ENCODE peak calls at places on chromosomes 5 and 9, in six cellular contexts. One of them, this sample, is unnamed.

GRCh38 chr9:115494958-115495690 is 377.2 kb upstream of the TNC start:
- DNase-seq in astrocyte of the spinal cord: no peak
- DNase-seq in pancreas: no peak
- DNase-seq in astrocyte: no peak
- DNase-seq in psoas muscle: no peak
- DNase-seq in neural crest cell: no peak
- DNase-seq in this sample: no peak

GRCh38 chr5:144332265-144332664 is 161.6 kb downstream of the KCTD16 start:
- DNase-seq in psoas muscle: no peak
- DNase-seq in neural crest cell: no peak
- DNase-seq in pancreas: peak; percentile 15
- DNase-seq in astrocyte of the spinal cord: no peak
- DNase-seq in astrocyte: no peak
- DNase-seq in this sample: peak; percentile 18

GRCh38 chr9:20884985-20885593 is 146.4 kb downstream of the HACD4 start:
- DNase-seq in astrocyte of the spinal cord: peak; percentile 45
- DNase-seq in neural crest cell: peak; percentile 48
- DNase-seq in pancreas: peak; percentile 44
- DNase-seq in astrocyte: peak; percentile 11
- DNase-seq in psoas muscle: peak; percentile 64
- DNase-seq in this sample: peak; percentile 58

GRCh38 chr5:156479864-156480263 is 152.9 kb downstream of the SGCD start:
- DNase-seq in neural crest cell: no peak
- DNase-seq in astrocyte of the spinal cord: peak; percentile 68
- DNase-seq in pancreas: no peak
- DNase-seq in psoas muscle: peak; percentile 66
- DNase-seq in astrocyte: no peak
- DNase-seq in this sample: no peak

GRCh38 chr5:171736976-171737848 is 48.4 kb upstream of the SMIM23 start:
- DNase-seq in astrocyte of the spinal cord: no peak
- DNase-seq in neural crest cell: no peak
- DNase-seq in psoas muscle: peak; percentile 75
- DNase-seq in pancreas: peak; percentile 45
- DNase-seq in astrocyte: peak; percentile 3
- DNase-seq in this sample: no peak

GRCh38 chr5:2166979-2167377 is 284.3 kb upstream of the IRX4 start:
- DNase-seq in psoas muscle: no peak
- DNase-seq in neural crest cell: no peak
- DNase-seq in astrocyte: no peak
- DNase-seq in astrocyte of the spinal cord: no peak
- DNase-seq in pancreas: no peak
- DNase-seq in this sample: no peak

GRCh38 chr9:110048976-110049698 is 158.8 kb downstream of the C9orf152 start:
- DNase-seq in neural crest cell: peak; percentile 21
- DNase-seq in psoas muscle: no peak
- DNase-seq in astrocyte: no peak
- DNase-seq in pancreas: no peak
- DNase-seq in astrocyte of the spinal cord: peak; percentile 45
- DNase-seq in this sample: peak; percentile 26

GRCh38 chr9:105860526-105860925 is 166.2 kb downstream of the TMEM38B start:
- DNase-seq in astrocyte of the spinal cord: no peak
- DNase-seq in neural crest cell: no peak
- DNase-seq in psoas muscle: no peak
- DNase-seq in astrocyte: no peak
- DNase-seq in pancreas: no peak
- DNase-seq in this sample: no peak

GRCh38 chr5:23740029-23740428 is 232.6 kb downstream of the PRDM9 start:
- DNase-seq in neural crest cell: no peak
- DNase-seq in astrocyte of the spinal cord: no peak
- DNase-seq in astrocyte: no peak
- DNase-seq in psoas muscle: no peak
- DNase-seq in pancreas: no peak
- DNase-seq in this sample: no peak

GRCh38 chr5:5298841-5299543 is 123.5 kb upstream of the ICE1 start:
- DNase-seq in astrocyte: peak; percentile 32
- DNase-seq in neural crest cell: no peak
- DNase-seq in pancreas: no peak
- DNase-seq in psoas muscle: no peak
- DNase-seq in astrocyte of the spinal cord: no peak
- DNase-seq in this sample: no peak

GRCh38 chr5:66757219-66757833 is 161.1 kb downstream of the MAST4 start:
- DNase-seq in psoas muscle: no peak
- DNase-seq in neural crest cell: no peak
- DNase-seq in astrocyte of the spinal cord: peak; percentile 77
- DNase-seq in pancreas: peak; percentile 54
- DNase-seq in astrocyte: peak; percentile 36
- DNase-seq in this sample: peak; percentile 26

GRCh38 chr9:128168731-128169308 is 8.8 kb downstream of the BBLN start:
- DNase-seq in pancreas: no peak
- DNase-seq in neural crest cell: no peak
- DNase-seq in psoas muscle: no peak
- DNase-seq in astrocyte: no peak
- DNase-seq in astrocyte of the spinal cord: no peak
- DNase-seq in this sample: no peak

GRCh38 chr5:179377421-179378115 is 32.3 kb upstream of the ADAMTS2 start:
- DNase-seq in astrocyte of the spinal cord: no peak
- DNase-seq in astrocyte: no peak
- DNase-seq in psoas muscle: no peak
- DNase-seq in pancreas: no peak
- DNase-seq in neural crest cell: no peak
- DNase-seq in this sample: no peak

GRCh38 chr5:175059687-175060194 is 335.4 kb downstream of the MSX2 start:
- DNase-seq in pancreas: no peak
- DNase-seq in astrocyte: peak; percentile 58
- DNase-seq in neural crest cell: peak; percentile 63
- DNase-seq in astrocyte of the spinal cord: peak; percentile 80
- DNase-seq in psoas muscle: peak; percentile 56
- DNase-seq in this sample: peak; percentile 77

GRCh38 chr5:138937392-138938387 is 62.6 kb upstream of the LRRTM2 start:
- DNase-seq in astrocyte of the spinal cord: no peak
- DNase-seq in psoas muscle: peak; percentile 53
- DNase-seq in neural crest cell: no peak
- DNase-seq in astrocyte: no peak
- DNase-seq in pancreas: no peak
- DNase-seq in this sample: no peak

GRCh38 chr5:96219580-96220281 is 213.3 kb downstream of the PCSK1 start:
- DNase-seq in pancreas: no peak
- DNase-seq in psoas muscle: no peak
- DNase-seq in astrocyte of the spinal cord: peak; percentile 81
- DNase-seq in neural crest cell: no peak
- DNase-seq in astrocyte: peak; percentile 85
- DNase-seq in this sample: no peak

GRCh38 chr5:158431369-158432029 is 572.6 kb upstream of the CLINT1 start:
- DNase-seq in astrocyte of the spinal cord: no peak
- DNase-seq in psoas muscle: no peak
- DNase-seq in neural crest cell: no peak
- DNase-seq in pancreas: no peak
- DNase-seq in astrocyte: peak; percentile 25
- DNase-seq in this sample: no peak

GRCh38 chr5:155004138-155004744 is 9.3 kb upstream of the KIF4B start:
- DNase-seq in psoas muscle: no peak
- DNase-seq in astrocyte of the spinal cord: no peak
- DNase-seq in neural crest cell: no peak
- DNase-seq in pancreas: no peak
- DNase-seq in astrocyte: no peak
- DNase-seq in this sample: peak; percentile 5

GRCh38 chr5:177457239-177458121 is 10.9 kb downstream of the PRR7 start:
- DNase-seq in astrocyte of the spinal cord: peak; percentile 97
- DNase-seq in neural crest cell: peak; percentile 81
- DNase-seq in pancreas: peak; percentile 85
- DNase-seq in psoas muscle: peak; percentile 90
- DNase-seq in astrocyte: peak; percentile 94
- DNase-seq in this sample: peak; percentile 87

DNA sequence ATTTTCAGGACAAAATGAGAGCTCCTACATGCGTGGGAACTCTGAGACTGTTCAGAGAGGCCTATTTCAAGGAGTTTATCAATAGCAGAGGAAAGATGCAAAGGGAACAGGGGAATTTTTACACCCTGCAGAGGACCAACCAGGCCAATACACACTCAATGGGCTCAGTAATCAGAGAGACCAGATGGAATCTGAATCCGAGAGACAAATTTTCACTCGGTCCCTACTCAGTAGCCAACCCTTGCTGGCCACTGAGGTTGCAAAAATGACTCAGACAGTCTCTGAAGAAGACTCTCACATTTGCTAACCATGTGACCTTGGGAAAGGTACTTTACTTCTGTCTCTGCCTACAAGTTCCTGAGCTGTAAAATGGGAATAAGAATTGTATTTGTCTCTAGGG is 479.4 kb downstream of the CDK5RAP2 start:
- DNase-seq in astrocyte of the spinal cord: no peak
- DNase-seq in astrocyte: no peak
- DNase-seq in neural crest cell: no peak
- DNase-seq in pancreas: no peak
- DNase-seq in psoas muscle: no peak
- DNase-seq in this sample: no peak
- TF ChIP-seq CTCF in astrocyte of the spinal cord: no peak
- TF ChIP-seq CTCF in astrocyte: no peak
- TF ChIP-seq CTCF in neural crest cell: no peak
- TF ChIP-seq CTCF in pancreas: no peak
- TF ChIP-seq CTCF in psoas muscle: no peak
- TF ChIP-seq CTCF in this sample: no peak

GRCh38 chr9:79255681-79256080 is 316.1 kb upstream of the TLE4 start:
- DNase-seq in astrocyte of the spinal cord: no peak
- DNase-seq in psoas muscle: no peak
- DNase-seq in pancreas: no peak
- DNase-seq in astrocyte: peak; percentile 38
- DNase-seq in neural crest cell: no peak
- DNase-seq in this sample: no peak

GRCh38 chr9:79256691-79257213 is 315.0 kb upstream of the TLE4 start:
- DNase-seq in psoas muscle: no peak
- DNase-seq in astrocyte: peak; percentile 99
- DNase-seq in astrocyte of the spinal cord: peak; percentile 96
- DNase-seq in neural crest cell: peak; percentile 29
- DNase-seq in pancreas: peak; percentile 27
- DNase-seq in this sample: no peak

GRCh38 chr9:79257671-79258410 is 313.9 kb upstream of the TLE4 start:
- DNase-seq in pancreas: no peak
- DNase-seq in astrocyte of the spinal cord: peak; percentile 15
- DNase-seq in neural crest cell: peak; percentile 6
- DNase-seq in astrocyte: no peak
- DNase-seq in psoas muscle: no peak
- DNase-seq in this sample: no peak

GRCh38 chr9:79257215-79257614 is 314.6 kb upstream of the TLE4 start:
- DNase-seq in astrocyte: no peak
- DNase-seq in psoas muscle: no peak
- DNase-seq in astrocyte of the spinal cord: no peak
- DNase-seq in neural crest cell: peak; percentile 6
- DNase-seq in pancreas: no peak
- DNase-seq in this sample: peak; percentile 29

DNA sequence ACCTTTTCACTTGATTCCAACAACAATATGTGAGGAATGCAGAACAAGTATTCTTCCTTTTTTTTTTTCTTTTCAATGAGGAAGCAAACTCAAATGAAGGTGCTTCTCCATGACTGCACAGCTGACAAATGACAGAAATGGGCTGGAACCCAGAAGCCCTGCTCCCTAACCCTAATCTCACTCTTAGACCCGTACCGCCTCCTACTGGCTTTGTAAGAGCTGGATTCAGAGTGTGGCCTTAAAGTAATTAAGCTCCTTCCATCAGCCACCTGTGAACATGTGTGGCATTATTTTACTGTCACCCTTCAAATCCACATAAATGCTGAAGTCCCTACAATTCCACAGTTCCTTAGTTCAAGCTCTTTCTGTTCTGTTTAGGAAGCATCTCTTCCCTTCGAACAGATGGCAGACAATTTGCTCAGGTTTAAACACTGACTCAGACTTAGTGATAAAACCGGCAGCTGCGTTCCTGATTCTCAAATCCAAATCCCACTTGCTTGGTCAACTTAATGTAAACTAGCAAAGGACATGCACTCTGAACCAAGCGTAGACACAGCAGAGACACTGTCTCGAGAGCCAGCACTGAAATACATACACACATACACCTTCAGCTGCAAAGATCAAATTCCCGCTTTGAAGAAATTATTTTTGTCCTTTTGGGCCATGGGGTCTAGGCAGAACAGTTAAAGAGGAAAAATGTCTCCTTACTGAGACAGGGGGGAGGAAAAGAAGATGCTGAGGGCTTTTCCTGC is 316.7 kb upstream of the TLE4 start:
- DNase-seq in astrocyte: peak; percentile 58
- DNase-seq in astrocyte of the spinal cord: peak; percentile 20
- DNase-seq in pancreas: no peak
- DNase-seq in neural crest cell: no peak
- DNase-seq in psoas muscle: no peak
- DNase-seq in this sample: no peak
- TF ChIP-seq CTCF in astrocyte: no peak
- TF ChIP-seq CTCF in astrocyte of the spinal cord: peak; percentile 15
- TF ChIP-seq CTCF in pancreas: no peak
- TF ChIP-seq CTCF in neural crest cell: peak; percentile 33
- TF ChIP-seq CTCF in psoas muscle: no peak
- TF ChIP-seq CTCF in this sample: no peak

GRCh38 chr5:132739232-132739631 is 1.9 kb upstream of the KIF3A start:
- DNase-seq in astrocyte of the spinal cord: no peak
- DNase-seq in pancreas: no peak
- DNase-seq in psoas muscle: no peak
- DNase-seq in astrocyte: no peak
- DNase-seq in neural crest cell: no peak
- DNase-seq in this sample: no peak

GRCh38 chr5:132734687-132735086 is 2.7 kb downstream of the KIF3A start:
- DNase-seq in astrocyte of the spinal cord: no peak
- DNase-seq in astrocyte: no peak
- DNase-seq in pancreas: no peak
- DNase-seq in psoas muscle: no peak
- DNase-seq in neural crest cell: no peak
- DNase-seq in this sample: no peak

GRCh38 chr5:132733499-132734148 is 3.7 kb downstream of the KIF3A start:
- DNase-seq in neural crest cell: no peak
- DNase-seq in astrocyte of the spinal cord: no peak
- DNase-seq in astrocyte: no peak
- DNase-seq in psoas muscle: no peak
- DNase-seq in pancreas: no peak
- DNase-seq in this sample: no peak

GRCh38 chr5:132737982-132738770 is 830 bp upstream of the KIF3A start:
- DNase-seq in pancreas: no peak
- DNase-seq in astrocyte of the spinal cord: no peak
- DNase-seq in astrocyte: no peak
- DNase-seq in psoas muscle: no peak
- DNase-seq in neural crest cell: no peak
- DNase-seq in this sample: no peak

GRCh38 chr5:132736853-132737833 is at the start of gene KIF3A:
- DNase-seq in pancreas: peak; percentile 98
- DNase-seq in psoas muscle: peak; percentile 98
- DNase-seq in astrocyte of the spinal cord: peak; percentile 94
- DNase-seq in astrocyte: peak; percentile 83
- DNase-seq in neural crest cell: peak; percentile 94
- DNase-seq in this sample: peak; percentile 96
- TF ChIP-seq CTCF in pancreas: no peak
- TF ChIP-seq CTCF in psoas muscle: peak; percentile 16
- TF ChIP-seq CTCF in astrocyte of the spinal cord: no peak
- TF ChIP-seq CTCF in astrocyte: no peak
- TF ChIP-seq CTCF in neural crest cell: peak; percentile 34
- TF ChIP-seq CTCF in this sample: no peak

DNA sequence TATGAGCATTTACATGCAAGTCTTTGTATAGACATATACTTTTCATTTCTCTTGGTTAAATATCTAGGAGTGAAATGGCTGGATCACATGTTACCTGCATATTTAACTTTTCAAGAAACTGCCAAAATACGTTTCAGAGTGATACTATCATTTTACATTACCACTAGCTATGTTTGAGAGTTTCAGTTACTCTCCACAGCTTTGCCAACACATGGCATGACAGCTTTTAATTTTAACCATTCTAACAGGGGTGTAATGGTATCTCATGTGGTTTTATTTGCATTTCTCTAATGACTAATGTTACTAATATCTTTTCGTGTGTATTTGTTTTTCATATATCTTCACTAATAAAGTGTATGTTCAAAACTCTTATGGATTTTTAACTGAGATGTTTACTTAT is 99.8 kb downstream of the DTWD2 start:
- DNase-seq in neural crest cell: no peak
- DNase-seq in astrocyte of the spinal cord: no peak
- DNase-seq in psoas muscle: no peak
- DNase-seq in pancreas: no peak
- DNase-seq in astrocyte: no peak
- DNase-seq in this sample: no peak
- TF ChIP-seq CTCF in neural crest cell: no peak
- TF ChIP-seq CTCF in astrocyte of the spinal cord: no peak
- TF ChIP-seq CTCF in psoas muscle: no peak
- TF ChIP-seq CTCF in pancreas: no peak
- TF ChIP-seq CTCF in astrocyte: no peak
- TF ChIP-seq CTCF in this sample: no peak